ENCODE peak calls at places on chromosomes 4 and X, in four cellular contexts. One of them, this sample, is unnamed.

GRCh38 chr4:56976878-56977320 is 507 bp downstream of the NOA1 start:
- DNase-seq in CD4-positive, alpha-beta T cell: peak
- DNase-seq in IMR-90: no peak
- DNase-seq in tibial nerve: no peak
- DNase-seq in this sample: no peak

GRCh38 chr4:140609548-140610425 is 41.0 kb upstream of the UCP1 start:
- DNase-seq in CD4-positive, alpha-beta T cell: no peak
- DNase-seq in IMR-90: peak
- DNase-seq in tibial nerve: no peak
- DNase-seq in this sample: no peak

GRCh38 chrX:148902581-148902980 is 402.2 kb downstream of the AFF2 start:
- DNase-seq in CD4-positive, alpha-beta T cell: no peak
- DNase-seq in IMR-90: no peak
- DNase-seq in tibial nerve: no peak
- DNase-seq in this sample: no peak

GRCh38 chrX:96438803-96439202 is 245.8 kb upstream of the DIAPH2 start:
- DNase-seq in CD4-positive, alpha-beta T cell: no peak
- DNase-seq in tibial nerve: no peak
- DNase-seq in IMR-90: peak
- DNase-seq in this sample: no peak

GRCh38 chr4:64756016-64756415 is 346.8 kb upstream of the TECRL start:
- DNase-seq in IMR-90: no peak
- DNase-seq in tibial nerve: no peak
- DNase-seq in CD4-positive, alpha-beta T cell: no peak
- DNase-seq in this sample: no peak

GRCh38 chr4:175906397-175906796 is 94.3 kb upstream of the GPM6A start:
- DNase-seq in CD4-positive, alpha-beta T cell: no peak
- DNase-seq in tibial nerve: no peak
- DNase-seq in IMR-90: no peak
- DNase-seq in this sample: no peak

GRCh38 chr4:155772459-155773195 is 13.8 kb downstream of the GUCY1B1 start:
- DNase-seq in IMR-90: no peak
- DNase-seq in tibial nerve: no peak
- DNase-seq in CD4-positive, alpha-beta T cell: no peak
- DNase-seq in this sample: no peak

GRCh38 chrX:41827886-41828285 is 95.5 kb downstream of the CASK start:
- DNase-seq in IMR-90: peak
- DNase-seq in CD4-positive, alpha-beta T cell: no peak
- DNase-seq in tibial nerve: no peak
- DNase-seq in this sample: no peak

GRCh38 chr4:82782626-82783025 is 16.0 kb downstream of the SCD5 start:
- DNase-seq in CD4-positive, alpha-beta T cell: no peak
- DNase-seq in tibial nerve: no peak
- DNase-seq in IMR-90: no peak
- DNase-seq in this sample: no peak

GRCh38 chr4:153204247-153205027 is at the start of gene TRIM2:
- DNase-seq in CD4-positive, alpha-beta T cell: no peak
- DNase-seq in tibial nerve: peak
- DNase-seq in IMR-90: peak
- DNase-seq in this sample: peak

GRCh38 chr4:69875986-69876542 is 16.1 kb upstream of the SULT1E1 start:
- DNase-seq in tibial nerve: no peak
- DNase-seq in CD4-positive, alpha-beta T cell: no peak
- DNase-seq in IMR-90: no peak
- DNase-seq in this sample: no peak

GRCh38 chr4:73862357-73862756 is 6.8 kb upstream of the CXCL1 start:
- DNase-seq in IMR-90: peak
- DNase-seq in tibial nerve: no peak
- DNase-seq in CD4-positive, alpha-beta T cell: no peak
- DNase-seq in this sample: no peak

GRCh38 chr4:122052714-122053113 is 99.4 kb upstream of the BLTP1 start:
- DNase-seq in CD4-positive, alpha-beta T cell: no peak
- DNase-seq in IMR-90: no peak
- DNase-seq in tibial nerve: no peak
- DNase-seq in this sample: no peak

GRCh38 chr4:175657571-175657970 is 154.5 kb downstream of the GPM6A start:
- DNase-seq in IMR-90: no peak
- DNase-seq in tibial nerve: no peak
- DNase-seq in CD4-positive, alpha-beta T cell: no peak
- DNase-seq in this sample: no peak

GRCh38 chr4:54971474-54971950 is 153.9 kb downstream of the KDR start:
- DNase-seq in tibial nerve: peak
- DNase-seq in CD4-positive, alpha-beta T cell: no peak
- DNase-seq in IMR-90: peak
- DNase-seq in this sample: no peak

GRCh38 chr4:159141193-159141592 is 38.3 kb downstream of the RAPGEF2 start:
- DNase-seq in CD4-positive, alpha-beta T cell: no peak
- DNase-seq in IMR-90: peak
- DNase-seq in tibial nerve: no peak
- DNase-seq in this sample: no peak

GRCh38 chr4:22238742-22239141 is 277.1 kb downstream of the ADGRA3 start:
- DNase-seq in CD4-positive, alpha-beta T cell: no peak
- DNase-seq in tibial nerve: no peak
- DNase-seq in IMR-90: no peak
- DNase-seq in this sample: no peak

GRCh38 chr4:94833394-94833793 is 75.6 kb downstream of the BMPR1B start:
- DNase-seq in tibial nerve: no peak
- DNase-seq in CD4-positive, alpha-beta T cell: no peak
- DNase-seq in IMR-90: peak
- DNase-seq in this sample: no peak

GRCh38 chrX:77788050-77788449 is 2.0 kb upstream of the ATRX start:
- DNase-seq in IMR-90: peak
- DNase-seq in CD4-positive, alpha-beta T cell: no peak
- DNase-seq in tibial nerve: peak
- DNase-seq in this sample: no peak

GRCh38 chr4:20297246-20297645 is 45.5 kb downstream of the SLIT2 start:
- DNase-seq in IMR-90: peak
- DNase-seq in CD4-positive, alpha-beta T cell: no peak
- DNase-seq in tibial nerve: no peak
- DNase-seq in this sample: no peak

GRCh38 chr4:39341075-39341725 is 25.0 kb downstream of the RFC1 start:
- DNase-seq in CD4-positive, alpha-beta T cell: no peak
- DNase-seq in IMR-90: no peak
- DNase-seq in tibial nerve: no peak
- DNase-seq in this sample: no peak
- H3K27ac ChIP-seq in CD4-positive, alpha-beta T cell: no peak
- H3K27ac ChIP-seq in IMR-90: no peak
- H3K27ac ChIP-seq in tibial nerve: no peak
- H3K27ac ChIP-seq in this sample: no peak

GRCh38 chr4:15982833-15983528 is 20.0 kb upstream of the FGFBP2 start:
- DNase-seq in IMR-90: peak
- DNase-seq in CD4-positive, alpha-beta T cell: no peak
- DNase-seq in tibial nerve: no peak
- DNase-seq in this sample: no peak
- H3K27ac ChIP-seq in IMR-90: no peak
- H3K27ac ChIP-seq in CD4-positive, alpha-beta T cell: no peak
- H3K27ac ChIP-seq in tibial nerve: no peak
- H3K27ac ChIP-seq in this sample: no peak

GRCh38 chr4:181692965-181693364 is 550.2 kb upstream of the TENM3 start:
- DNase-seq in IMR-90: no peak
- DNase-seq in CD4-positive, alpha-beta T cell: no peak
- DNase-seq in tibial nerve: no peak
- DNase-seq in this sample: no peak
- H3K27ac ChIP-seq in IMR-90: no peak
- H3K27ac ChIP-seq in CD4-positive, alpha-beta T cell: no peak
- H3K27ac ChIP-seq in tibial nerve: no peak
- H3K27ac ChIP-seq in this sample: no peak

GRCh38 chr4:174217273-174218126 is 66.0 kb downstream of the FBXO8 start:
- DNase-seq in IMR-90: peak
- DNase-seq in CD4-positive, alpha-beta T cell: no peak
- DNase-seq in tibial nerve: no peak
- DNase-seq in this sample: no peak
- H3K27ac ChIP-seq in IMR-90: no peak
- H3K27ac ChIP-seq in CD4-positive, alpha-beta T cell: no peak
- H3K27ac ChIP-seq in tibial nerve: no peak
- H3K27ac ChIP-seq in this sample: no peak

GRCh38 chrX:10203617-10204016 is 46.8 kb downstream of the CLCN4 start:
- DNase-seq in CD4-positive, alpha-beta T cell: no peak
- DNase-seq in tibial nerve: no peak
- DNase-seq in IMR-90: no peak
- DNase-seq in this sample: no peak
- H3K27ac ChIP-seq in CD4-positive, alpha-beta T cell: no peak
- H3K27ac ChIP-seq in tibial nerve: no peak
- H3K27ac ChIP-seq in IMR-90: no peak
- H3K27ac ChIP-seq in this sample: no peak

GRCh38 chr4:168592676-168593075 is 95.8 kb downstream of the PALLD start:
- DNase-seq in IMR-90: no peak
- DNase-seq in CD4-positive, alpha-beta T cell: no peak
- DNase-seq in tibial nerve: no peak
- DNase-seq in this sample: no peak

GRCh38 chr4:168586926-168587325 is 90.1 kb downstream of the PALLD start:
- DNase-seq in CD4-positive, alpha-beta T cell: no peak
- DNase-seq in tibial nerve: no peak
- DNase-seq in IMR-90: no peak
- DNase-seq in this sample: no peak

GRCh38 chr4:168587326-168588125 is 90.7 kb downstream of the PALLD start:
- DNase-seq in CD4-positive, alpha-beta T cell: no peak
- DNase-seq in IMR-90: peak
- DNase-seq in tibial nerve: peak
- DNase-seq in this sample: no peak

GRCh38 chr4:168585168-168586091 is 88.6 kb downstream of the PALLD start:
- DNase-seq in CD4-positive, alpha-beta T cell: no peak
- DNase-seq in tibial nerve: peak
- DNase-seq in IMR-90: peak
- DNase-seq in this sample: no peak

DNA sequence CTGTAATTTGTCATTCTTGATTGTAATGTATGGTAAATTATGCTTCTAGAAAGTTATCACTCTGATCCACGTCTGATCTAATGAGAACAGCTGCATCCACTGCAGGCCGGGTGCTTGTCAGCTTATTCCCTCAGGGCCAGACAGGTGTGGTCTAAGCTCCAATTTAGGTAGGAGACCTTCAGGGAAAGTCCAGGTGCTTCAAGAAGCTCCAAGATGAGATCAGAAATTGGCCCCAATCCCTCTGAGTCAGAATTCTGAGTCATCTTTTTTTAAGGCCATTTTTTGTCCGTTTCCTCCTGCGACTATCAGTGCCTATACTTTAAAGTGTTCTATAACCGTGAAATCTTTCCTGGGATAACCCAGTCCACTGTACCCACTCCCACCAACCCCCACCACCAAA is 92.3 kb downstream of the PALLD start:
- DNase-seq in IMR-90: peak
- DNase-seq in tibial nerve: no peak
- DNase-seq in CD4-positive, alpha-beta T cell: no peak
- DNase-seq in this sample: no peak
- H3K27ac ChIP-seq in IMR-90: no peak
- H3K27ac ChIP-seq in tibial nerve: no peak
- H3K27ac ChIP-seq in CD4-positive, alpha-beta T cell: no peak
- H3K27ac ChIP-seq in this sample: no peak

DNA sequence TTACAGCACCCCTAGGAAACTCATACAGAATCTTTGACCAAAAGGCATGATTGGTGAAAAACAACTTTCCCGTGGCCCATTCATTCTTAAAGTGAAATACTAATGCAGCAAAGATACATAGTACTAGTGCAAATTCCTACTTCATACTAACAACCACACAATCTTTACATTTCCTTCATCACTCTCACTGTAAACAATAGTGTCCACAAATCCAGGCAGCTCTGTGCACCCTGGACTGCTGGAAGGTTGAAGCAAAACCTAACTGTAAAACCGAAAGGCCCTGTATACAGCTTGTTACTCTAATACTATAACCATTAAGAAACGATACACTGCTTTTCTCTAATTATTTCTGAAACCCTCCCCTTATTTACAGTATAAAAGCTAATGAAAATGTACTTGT is 82.6 kb downstream of the SH3RF1 start:
- DNase-seq in IMR-90: no peak
- DNase-seq in tibial nerve: no peak
- DNase-seq in CD4-positive, alpha-beta T cell: no peak
- DNase-seq in this sample: no peak
- H3K27ac ChIP-seq in IMR-90: no peak
- H3K27ac ChIP-seq in tibial nerve: no peak
- H3K27ac ChIP-seq in CD4-positive, alpha-beta T cell: no peak
- H3K27ac ChIP-seq in this sample: no peak

GRCh38 chr4:143364063-143364462 is 27.4 kb downstream of the GAB1 start:
- DNase-seq in tibial nerve: no peak
- DNase-seq in IMR-90: no peak
- DNase-seq in CD4-positive, alpha-beta T cell: no peak
- DNase-seq in this sample: no peak
- H3K27ac ChIP-seq in tibial nerve: no peak
- H3K27ac ChIP-seq in IMR-90: no peak
- H3K27ac ChIP-seq in CD4-positive, alpha-beta T cell: no peak
- H3K27ac ChIP-seq in this sample: no peak

GRCh38 chrX:72080800-72081199 is 50.9 kb downstream of the RTL5 start:
- DNase-seq in CD4-positive, alpha-beta T cell: no peak
- DNase-seq in tibial nerve: no peak
- DNase-seq in IMR-90: no peak
- DNase-seq in this sample: no peak
- H3K27ac ChIP-seq in CD4-positive, alpha-beta T cell: no peak
- H3K27ac ChIP-seq in tibial nerve: no peak
- H3K27ac ChIP-seq in IMR-90: no peak
- H3K27ac ChIP-seq in this sample: no peak

DNA sequence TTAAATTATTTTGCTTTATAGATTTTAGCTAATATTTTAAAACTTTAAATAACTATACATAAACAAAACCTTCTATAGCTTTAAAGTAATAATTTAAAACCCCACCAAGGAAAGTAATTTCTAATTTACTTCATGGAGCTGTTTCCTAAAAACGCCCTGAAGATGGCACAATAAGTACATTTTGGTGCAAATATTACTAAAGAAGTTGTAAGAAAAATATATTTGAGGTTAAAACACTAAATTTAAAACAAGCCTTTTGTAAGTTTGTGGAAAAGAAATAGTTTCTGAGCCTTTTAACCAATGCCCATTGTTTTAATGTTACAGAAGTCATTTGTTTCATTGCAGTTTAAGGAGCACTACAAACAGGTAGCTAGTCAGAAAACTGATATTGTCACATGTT is 137.4 kb upstream of the AGA start:
- DNase-seq in IMR-90: peak
- DNase-seq in tibial nerve: no peak
- DNase-seq in CD4-positive, alpha-beta T cell: no peak
- DNase-seq in this sample: no peak
- H3K27ac ChIP-seq in IMR-90: no peak
- H3K27ac ChIP-seq in tibial nerve: no peak
- H3K27ac ChIP-seq in CD4-positive, alpha-beta T cell: no peak
- H3K27ac ChIP-seq in this sample: no peak